ENCODE peak calls at places on chromosomes 13 and 19, in four cellular contexts. D is AG04450; R is left colon; S is CD4-positive, alpha-beta T cell. P is an unnamed sample.

GRCh38 chr19:34402074-34402600 is 2.1 kb upstream of the PDCD2L start:
- DNase-seq in D (no peak), R (peak), S (no peak), P (no peak)

GRCh38 chr13:91406619-91407018 is 8.2 kb downstream of the GPC5 start:
- DNase-seq in D (no peak), R (no peak), S (no peak), P (no peak)

GRCh38 chr13:30480292-30480947 is 14.7 kb upstream of the HMGB1 start:
- DNase-seq in D (no peak), R (no peak), S (no peak), P (no peak)

GRCh38 chr13:98570929-98571372 is 6.0 kb downstream of the STK24 start:
- DNase-seq in D (no peak), R (peak), S (no peak), P (no peak)

GRCh38 chr19:16459680-16460079 is 12.1 kb downstream of the EPS15L1 start:
- DNase-seq in D (no peak), R (no peak), S (no peak), P (no peak)

GRCh38 chr19:14027856-14028450 is at the start of gene RLN3:
- DNase-seq in D (no peak), R (no peak), S (no peak), P (no peak)

GRCh38 chr19:16382775-16383543 is 58.3 kb downstream of the KLF2 start:
- DNase-seq in D (peak), R (peak), S (peak), P (peak)

GRCh38 chr13:73103238-73103637 is 44.4 kb downstream of the KLF5 start:
- DNase-seq in D (no peak), R (no peak), S (no peak), P (no peak)

GRCh38 chr19:11166281-11167142 is 10.9 kb upstream of the SPC24 start:
- DNase-seq in D (no peak), R (no peak), S (no peak), P (no peak)

GRCh38 chr13:49303533-49304252 is 56.0 kb downstream of the CDADC1 start:
- DNase-seq in D (no peak), R (no peak), S (no peak), P (no peak)

GRCh38 chr19:10832659-10833296 is 3.2 kb downstream of the TMED1 start:
- DNase-seq in D (no peak), R (no peak), S (no peak), P (no peak)

GRCh38 chr19:55041627-55042343 is 3.7 kb upstream of the GP6 start:
- DNase-seq in D (no peak), R (no peak), S (peak), P (no peak)

GRCh38 chr13:100954430-100955361 is 280.1 kb upstream of the TMTC4 start:
- DNase-seq in D (no peak), R (no peak), S (no peak), P (no peak)

GRCh38 chr13:98044301-98044700 is 90.8 kb downstream of the IPO5 start:
- DNase-seq in D (no peak), R (no peak), S (no peak), P (no peak)

P was measured in stimulated activated CD8-positive, alpha-beta memory T cell treated with anti-CD3 and anti-CD28 coated beads, Interleukin-12 subunit alpha, Interleukin-12 subunit beta, amount 100 ng/mL, for 1 hour.